ENCODE peak calls at places on chromosomes 6 and 20, in six cellular contexts. C is prostate gland, N is foreskin keratinocyte, T is heart left ventricle, H is tibial nerve, U is heart right ventricle. P is an unnamed sample.

GRCh38 chr6:74931567-74931966 is 274.3 kb downstream of the COL12A1 start:
- DNase-seq in T (no peak), C (no peak), H (peak; percentile 5), U (no peak), N (peak; percentile 51), P (no peak)

GRCh38 chr20:52432740-52433139 is 241.2 kb upstream of the ZFP64 start:
- DNase-seq in U (no peak), H (no peak), T (no peak), N (no peak), C (no peak), P (no peak)

GRCh38 chr6:30645989-30646388 is 944 bp upstream of the C6orf136 start:
- DNase-seq in T (no peak), H (no peak), C (no peak), N (no peak), U (no peak), P (no peak)

GRCh38 chr6:20875369-20875963 is 341.2 kb downstream of the CDKAL1 start:
- DNase-seq in N (no peak), U (no peak), T (no peak), H (no peak), C (peak; percentile 6), P (no peak)

GRCh38 chr6:26195924-26196845 is 109.0 kb downstream of the HFE start:
- DNase-seq in N (peak; percentile 23), T (no peak), C (no peak), U (no peak), H (no peak), P (no peak)

GRCh38 chr6:36684447-36684812 is 5.9 kb downstream of the CDKN1A start:
- DNase-seq in U (no peak), H (no peak), T (no peak), C (no peak), N (no peak), P (no peak)

GRCh38 chr20:9218412-9219001 is 149.6 kb downstream of the PLCB4 start:
- DNase-seq in N (no peak), U (no peak), T (no peak), H (no peak), C (no peak), P (no peak)

GRCh38 chr20:43590036-43590391 is 723 bp upstream of the IFT52 start:
- DNase-seq in N (no peak), C (no peak), U (no peak), T (no peak), H (peak; percentile 9), P (no peak)

GRCh38 chr6:11919771-11920440 is 92.2 kb upstream of the HIVEP1 start:
- DNase-seq in H (no peak), T (no peak), N (no peak), C (no peak), U (no peak), P (no peak)

GRCh38 chr20:47878601-47879004 is 93.3 kb upstream of the SULF2 start:
- DNase-seq in N (peak; percentile 17), C (no peak), H (no peak), T (no peak), U (no peak), P (no peak)

DNA sequence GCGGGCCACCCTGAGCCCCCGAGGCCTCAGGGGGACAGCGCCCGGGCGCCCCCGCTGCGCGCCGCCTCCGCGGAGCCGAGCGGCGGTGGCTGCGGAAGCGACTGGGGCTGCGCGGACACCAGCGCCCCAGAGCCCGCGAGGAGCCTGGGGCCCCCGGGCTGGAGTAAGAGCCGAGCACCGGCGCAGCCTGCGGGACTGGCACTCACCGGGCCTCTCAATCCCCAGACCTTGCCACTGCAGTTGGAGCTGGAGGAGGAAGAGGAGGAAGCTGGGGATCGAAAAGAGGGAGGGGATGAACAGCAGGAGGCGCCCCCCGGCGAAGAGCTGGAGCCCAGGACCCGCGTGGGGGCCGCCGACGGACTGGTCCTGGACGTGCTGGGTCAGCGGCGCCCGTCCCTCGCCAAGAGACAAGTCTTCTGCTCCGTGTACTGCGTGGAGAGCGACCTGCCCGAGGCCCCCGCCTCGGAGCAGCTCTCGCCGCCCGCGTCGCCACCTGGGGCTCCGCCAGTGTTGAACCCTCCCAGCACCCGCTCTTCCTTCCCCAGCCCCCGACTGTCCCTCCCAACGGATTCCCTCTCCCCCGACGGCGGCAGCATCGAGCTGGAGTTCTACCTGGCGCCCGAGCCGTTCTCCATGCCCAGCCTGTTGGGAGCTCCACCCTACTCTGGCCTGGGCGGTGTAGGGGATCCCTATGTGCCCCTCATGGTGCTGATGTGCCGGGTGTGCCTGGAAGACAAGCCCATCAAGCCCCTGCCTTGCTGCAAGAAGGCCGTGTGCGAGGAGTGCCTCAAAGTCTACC is 579 bp downstream of the RNF217 start:
- DNase-seq in T (peak; percentile 72), H (peak; percentile 18), N (no peak), C (peak; percentile 41), U (peak; percentile 45), P (peak; percentile 48)
- TF ChIP-seq CTCF in T (peak; percentile 42), H (peak; percentile 29), N (peak; percentile 41), C (no peak), U (no peak), P (no peak)

GRCh38 chr20:22815584-22815983 is 219.5 kb upstream of the SSTR4 start:
- DNase-seq in T (no peak), U (no peak), H (no peak), N (no peak), C (no peak), P (no peak)

GRCh38 chr20:22815206-22815551 is 219.9 kb upstream of the SSTR4 start:
- DNase-seq in H (no peak), T (no peak), U (no peak), C (no peak), N (no peak), P (no peak)

GRCh38 chr20:22810626-22811559 is 224.2 kb upstream of the SSTR4 start:
- DNase-seq in T (no peak), H (no peak), N (no peak), U (no peak), C (peak; percentile 50), P (no peak)

GRCh38 chr20:22816016-22816415 is 219.1 kb upstream of the SSTR4 start:
- DNase-seq in C (no peak), H (no peak), U (no peak), T (no peak), N (no peak), P (no peak)

DNA sequence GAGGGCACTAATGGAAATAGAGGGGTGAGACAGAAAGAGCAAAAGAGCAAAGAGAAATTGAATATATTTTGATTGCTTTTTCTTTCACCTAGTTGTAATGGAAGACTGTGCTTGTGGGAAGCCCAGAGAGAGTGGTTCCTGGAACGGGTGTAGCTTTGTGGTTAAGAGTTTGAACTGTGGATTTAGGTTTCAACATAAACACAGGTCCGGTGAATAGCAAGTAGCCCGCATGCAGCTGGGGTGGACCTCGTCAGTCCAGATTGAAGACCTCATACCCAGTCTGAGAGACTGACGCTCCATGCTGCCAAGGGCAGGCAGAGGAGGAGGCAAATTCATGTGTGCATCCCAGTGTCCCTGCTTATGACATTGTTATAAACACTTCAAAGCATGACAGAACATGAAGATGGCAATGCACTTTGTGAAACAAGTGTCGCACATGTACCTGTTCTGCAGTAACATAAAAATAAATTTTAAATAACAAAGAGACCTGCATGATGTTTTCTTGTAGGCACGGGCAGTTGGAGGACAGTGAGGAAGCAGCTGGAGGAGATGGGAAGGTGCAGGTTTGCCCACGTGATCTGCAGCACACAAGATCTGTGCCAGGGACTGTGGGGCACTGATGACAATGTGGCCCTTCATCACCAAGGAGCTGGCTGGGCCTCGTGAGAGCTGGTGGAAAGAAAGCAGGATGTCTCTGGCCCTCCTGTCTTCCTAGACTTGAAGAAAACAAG is 220.5 kb upstream of the SSTR4 start:
- DNase-seq in T (no peak), C (no peak), N (no peak), U (no peak), H (no peak), P (no peak)
- H3K27ac ChIP-seq in T (no peak overlapping the region), C (no peak overlapping the region), N (no peak overlapping the region), U (no peak overlapping the region), H (no peak overlapping the region), P (no peak overlapping the region)

GRCh38 chr6:5854900-5855299 is 151.8 kb downstream of the NRN1 start:
- DNase-seq in T (no peak), C (no peak), H (no peak), N (no peak), U (no peak), P (no peak)

GRCh38 chr6:5851261-5851757 is 155.4 kb downstream of the NRN1 start:
- DNase-seq in C (peak; percentile 26), U (peak; percentile 47), N (peak; percentile 30), H (no peak), T (peak; percentile 77), P (peak; percentile 70)

GRCh38 chr6:5846889-5847288 is 159.8 kb downstream of the NRN1 start:
- DNase-seq in C (no peak), H (no peak), N (no peak), U (no peak), T (no peak), P (no peak)

GRCh38 chr6:5846335-5846734 is 160.4 kb downstream of the NRN1 start:
- DNase-seq in C (no peak), U (no peak), N (no peak), H (no peak), T (no peak), P (no peak)

DNA sequence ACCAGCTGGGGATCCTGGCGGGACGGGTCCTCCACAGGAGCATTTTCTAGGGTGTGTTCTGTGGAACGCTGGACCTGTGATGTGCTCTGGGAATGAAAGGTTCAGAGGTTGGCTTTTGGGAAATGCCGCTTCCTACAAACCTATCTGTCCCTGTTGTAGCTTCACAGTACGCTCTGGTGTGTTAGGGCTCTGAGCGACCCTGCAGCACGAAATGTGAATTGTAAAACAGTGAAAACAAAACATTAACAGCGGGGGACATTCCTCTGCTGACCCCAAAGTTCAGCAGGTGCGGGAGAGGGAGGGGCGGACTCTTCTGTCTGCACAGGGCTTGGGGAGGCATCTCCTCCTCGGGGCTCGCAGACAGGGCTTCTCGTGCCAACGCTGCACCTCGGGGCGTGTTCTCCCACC is 155.9 kb downstream of the NRN1 start:
- DNase-seq in U (no peak), H (no peak), C (no peak), T (no peak), N (no peak), P (no peak)
- H3K27me3 ChIP-seq in U (no peaks in the 10 kb centered on the region), H (peaks cover 12% of the 10 kb centered on the region), C (no peaks in the 10 kb centered on the region), T (no peaks in the 10 kb centered on the region), N (peaks cover 19% of the 10 kb centered on the region), P (no peaks in the 10 kb centered on the region)

GRCh38 chr6:166763606-166764472 is 136.8 kb upstream of the RPS6KA2 start:
- DNase-seq in N (no peak), T (no peak), U (no peak), H (no peak), C (no peak), P (no peak)
- TF ChIP-seq CTCF in N (no peak), T (no peak), U (no peak), H (no peak), C (no peak), P (no peak)

DNA sequence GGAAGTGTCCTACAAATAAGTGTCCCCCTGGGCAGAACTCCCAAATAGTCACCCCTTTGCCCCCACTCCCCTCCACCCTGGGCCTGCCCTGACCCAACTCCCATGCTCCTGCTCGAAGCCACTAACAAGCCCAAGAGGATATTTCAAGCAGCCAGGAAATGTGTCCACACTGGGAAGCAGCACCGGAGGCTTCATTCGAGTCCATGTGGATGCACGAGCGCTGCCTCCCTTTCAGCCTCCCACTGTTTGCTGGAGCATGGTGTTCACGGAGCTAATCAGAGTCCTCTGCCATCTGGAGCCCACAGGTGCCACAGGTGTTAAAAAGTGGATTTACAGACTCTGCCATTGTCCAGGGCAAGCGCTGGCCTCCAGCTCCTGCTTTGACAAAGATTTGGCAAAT is 177.6 kb downstream of the TTLL2 start:
- DNase-seq in H (no peak), U (no peak), T (no peak), N (no peak), C (no peak), P (no peak)
- H3K27ac ChIP-seq in H (no peak overlapping the region), U (no peak overlapping the region), T (no peak overlapping the region), N (no peak overlapping the region), C (no peak overlapping the region), P (no peak overlapping the region)

GRCh38 chr6:3397229-3398164 is 59.4 kb downstream of the SLC22A23 start:
- DNase-seq in U (no peak), H (no peak), T (no peak), C (no peak), N (no peak), P (no peak)
- H3K27me3 ChIP-seq in U (no peaks in the 10 kb centered on the region), H (no peaks in the 10 kb centered on the region), T (no peaks in the 10 kb centered on the region), C (no peaks in the 10 kb centered on the region), N (no peaks in the 10 kb centered on the region), P (no peaks in the 10 kb centered on the region)

P was measured in lung.